ENCODE peak calls at places on chromosomes 11 and 22, in five cellular contexts. P is transverse colon, B is fibroblast of mammary gland, R is colonic mucosa, C is uterus. Z is an unnamed sample.

GRCh38 chr11:64267207-64267945 is 16.0 kb downstream of the PLCB3 start:
- DNase-seq in P (no peak), B (peak; percentile 28), R (peak; percentile 60), C (no peak), Z (no peak)

GRCh38 chr11:25927391-25927790 is 404.5 kb upstream of the ANO3 start:
- DNase-seq in P (no peak), B (no peak), R (no peak), C (no peak), Z (no peak)

GRCh38 chr11:86745571-86745970 is 54.8 kb upstream of the PRSS23 start:
- DNase-seq in P (no peak), B (no peak), R (no peak), C (no peak), Z (no peak)

GRCh38 chr11:134362192-134362901 is 30.6 kb downstream of the GLB1L2 start:
- DNase-seq in P (no peak), B (no peak), R (no peak), C (no peak), Z (no peak)

GRCh38 chr22:20319041-20319744 is 667 bp downstream of the DGCR6L start:
- DNase-seq in P (no peak), B (no peak), R (no peak), C (peak; percentile 13), Z (no peak)

GRCh38 chr11:106133529-106133928 is 56.1 kb downstream of the AASDHPPT start:
- DNase-seq in P (no peak), B (peak; percentile 10), R (no peak), C (no peak), Z (peak; percentile 18)

GRCh38 chr11:71396548-71397123 is 51.6 kb downstream of the DHCR7 start:
- DNase-seq in P (no peak), B (no peak), R (no peak), C (no peak), Z (no peak)

GRCh38 chr11:10109836-10110235 is 184.2 kb downstream of the SBF2 start:
- DNase-seq in P (no peak), B (peak; percentile 92), R (no peak), C (no peak), Z (peak; percentile 17)

GRCh38 chr22:36395922-36396321 is 8.2 kb upstream of the MYH9 start:
- DNase-seq in P (no peak), B (no peak), R (no peak), C (no peak), Z (no peak)

GRCh38 chr22:23180893-23181762 is 819 bp downstream of the BCR start:
- DNase-seq in P (peak; percentile 22), B (no peak), R (no peak), C (no peak), Z (peak; percentile 24)

GRCh38 chr11:33507967-33508366 is 192.7 kb downstream of the C11orf91 start:
- DNase-seq in P (no peak), B (peak; percentile 77), R (no peak), C (no peak), Z (peak; percentile 58)

GRCh38 chr11:121535122-121535796 is 82.5 kb upstream of the SORL1-AS1 start:
- DNase-seq in P (no peak), B (peak; percentile 53), R (no peak), C (no peak), Z (no peak)

GRCh38 chr11:130771708-130772107 is 144.6 kb downstream of the SNX19 start:
- DNase-seq in P (no peak), B (peak; percentile 95), R (no peak), C (no peak), Z (no peak)

GRCh38 chr11:125165111-125165663 is 636 bp downstream of the PKNOX2 start:
- DNase-seq in P (no peak), B (peak; percentile 11), R (no peak), C (peak; percentile 45), Z (peak; percentile 24)

GRCh38 chr11:118117790-118118601 is 31.2 kb upstream of the SMIM35 start:
- DNase-seq in P (no peak), B (no peak), R (no peak), C (no peak), Z (no peak)

GRCh38 chr11:36458129-36458918 is 51.7 kb downstream of the TRAF6 start:
- DNase-seq in P (no peak), B (no peak), R (no peak), C (no peak), Z (no peak)

GRCh38 chr11:16603245-16603644 is 135.2 kb upstream of the C11orf58 start:
- DNase-seq in P (no peak), B (no peak), R (no peak), C (no peak), Z (no peak)

GRCh38 chr11:75547617-75548054 is 14.4 kb upstream of the SERPINH1 start:
- DNase-seq in P (peak; percentile 72), B (peak; percentile 68), R (peak; percentile 57), C (peak; percentile 76), Z (peak; percentile 71)

GRCh38 chr11:85076535-85077330 is 550.4 kb downstream of the DLG2 start:
- DNase-seq in P (no peak), B (peak; percentile 41), R (no peak), C (no peak), Z (peak; percentile 29)

GRCh38 chr11:45264839-45265515 is 21.2 kb downstream of the SYT13 start:
- DNase-seq in P (no peak), B (peak; percentile 92), R (no peak), C (no peak), Z (peak; percentile 82)

GRCh38 chr22:37999640-38000272 is 15.4 kb upstream of the SOX10 start:
- DNase-seq in P (no peak), B (peak; percentile 57), R (no peak), C (no peak), Z (peak; percentile 98)

GRCh38 chr11:1628506-1629325 is 859 bp upstream of the KRTAP5-5 start:
- DNase-seq in P (peak; percentile 64), B (peak; percentile 11), R (peak; percentile 63), C (no peak), Z (peak; percentile 38)

GRCh38 chr11:64608636-64609035 is 17.6 kb downstream of the SLC22A12 start:
- DNase-seq in P (no peak), B (no peak), R (no peak), C (no peak), Z (no peak)

GRCh38 chr22:38921801-38922200 is 35.6 kb upstream of the APOBEC3A start:
- DNase-seq in P (no peak), B (no peak), R (peak; percentile 60), C (no peak), Z (no peak)

GRCh38 chr11:106077609-106078517 is at the start of gene AASDHPPT:
- DNase-seq in P (no peak), B (peak; percentile 54), R (peak; percentile 26), C (no peak), Z (peak; percentile 54)

DNA sequence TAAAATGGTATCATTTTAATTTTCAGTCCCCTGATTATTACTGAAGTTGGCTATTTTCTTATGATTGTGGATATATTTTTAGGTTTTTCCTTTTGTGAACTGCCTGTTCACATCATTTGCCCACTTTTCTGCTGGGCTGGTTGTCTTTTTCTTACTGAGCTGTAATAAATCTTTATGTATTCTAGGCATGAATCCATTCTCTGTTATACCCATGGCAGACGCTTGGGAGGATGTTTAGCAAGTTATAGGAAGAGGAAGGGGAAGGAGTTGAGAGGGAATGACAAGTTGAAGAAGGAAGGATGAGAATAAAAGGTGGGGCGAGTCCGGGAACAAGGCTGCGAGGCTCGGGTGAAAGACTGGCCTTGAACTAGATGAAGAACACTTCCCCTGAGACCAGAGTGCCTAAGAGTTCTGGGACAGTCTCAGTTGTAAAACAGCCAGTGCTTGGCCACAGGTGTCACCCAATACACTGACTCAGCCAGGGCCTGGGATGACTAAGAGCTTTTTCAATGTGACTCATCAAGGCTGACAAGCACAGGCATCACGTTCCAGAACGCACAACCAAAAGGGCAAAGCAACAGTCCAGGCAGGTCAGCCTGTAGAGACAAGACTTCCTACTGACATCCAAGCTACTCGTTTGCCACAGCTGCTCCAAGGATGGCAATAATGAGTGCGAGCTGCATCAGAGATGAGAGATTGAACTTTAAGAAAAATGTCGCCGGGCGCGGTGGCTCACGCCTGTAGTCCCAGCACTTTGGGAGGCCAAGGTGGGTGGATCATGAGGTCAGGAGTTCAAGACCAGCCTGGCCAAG is 35.2 kb downstream of the LRFN4 start:
- DNase-seq in P (peak; percentile 59), B (peak; percentile 99), R (peak; percentile 49), C (no peak), Z (peak; percentile 98)
- TF ChIP-seq CTCF in P (no peak), B (no peak), R (no peak), C (no peak), Z (no peak)

DNA sequence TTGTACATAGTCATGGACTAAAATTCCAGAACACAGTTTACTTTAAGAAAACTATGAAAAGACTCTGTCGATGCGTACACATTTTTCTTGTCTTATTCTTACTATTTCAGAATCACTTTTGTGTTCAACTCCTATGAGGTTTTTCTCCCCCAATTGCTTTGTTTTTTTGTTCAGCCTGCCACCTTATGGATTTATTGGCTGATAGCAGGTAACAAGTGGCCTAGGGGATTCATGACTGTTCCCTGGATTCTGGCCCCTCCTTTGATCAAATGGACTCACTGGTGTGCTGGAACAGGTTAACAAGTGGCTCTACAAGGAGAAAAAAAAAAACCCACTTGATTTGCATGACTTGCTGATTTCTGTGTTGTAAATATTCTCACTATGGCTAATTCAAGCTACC is 10.6 kb downstream of the MMP20 start:
- DNase-seq in P (no peak), B (no peak), R (no peak), C (no peak), Z (peak; percentile 14)
- TF ChIP-seq CTCF in P (no peak), B (no peak), R (no peak), C (no peak), Z (no peak)

GRCh38 chr22:35043251-35043931 is 22.6 kb upstream of the ISX start:
- DNase-seq in P (peak; percentile 57), B (no peak), R (no peak), C (no peak), Z (peak; percentile 3)
- TF ChIP-seq CTCF in P (no peak), B (no peak), R (peak; percentile 42), C (no peak), Z (no peak)

GRCh38 chr22:50470491-50470890 is 4.3 kb downstream of the SBF1 start:
- DNase-seq in P (peak; percentile 67), B (no peak), R (peak; percentile 71), C (no peak), Z (no peak)
- TF ChIP-seq CTCF in P (no peak), B (no peak), R (no peak), C (no peak), Z (no peak)

GRCh38 chr11:68019486-68019885 is 9.4 kb downstream of the ALDH3B1 start:
- DNase-seq in P (no peak), B (no peak), R (no peak), C (no peak), Z (no peak)

GRCh38 chr11:68020575-68020974 is 9.9 kb upstream of the NDUFS8 start:
- DNase-seq in P (no peak), B (no peak), R (no peak), C (no peak), Z (peak; percentile 90)

GRCh38 chr11:68018730-68019190 is 8.6 kb downstream of the ALDH3B1 start:
- DNase-seq in P (no peak), B (no peak), R (no peak), C (no peak), Z (no peak)

GRCh38 chr11:68022531-68022930 is 8.0 kb upstream of the NDUFS8 start:
- DNase-seq in P (no peak), B (no peak), R (no peak), C (no peak), Z (no peak)

GRCh38 chr11:68021167-68021787 is 9.2 kb upstream of the NDUFS8 start:
- DNase-seq in P (peak; percentile 60), B (no peak), R (peak; percentile 62), C (no peak), Z (peak; percentile 73)
- TF ChIP-seq CTCF in P (peak; percentile 42), B (peak; percentile 7), R (peak; percentile 48), C (no peak), Z (peak; percentile 50)

GRCh38 chr11:17827006-17827405 is 92.4 kb downstream of the KCNC1 start:
- DNase-seq in P (no peak), B (no peak), R (no peak), C (no peak), Z (peak; percentile 35)
- TF ChIP-seq CTCF in P (no peak), B (peak; percentile 25), R (no peak), C (no peak), Z (peak; percentile 26)

Z was measured in MCF 10A.